ENCODE peak calls at places on chromosome 20, in seven cellular contexts. M is GM13976, V is WTC11, N is D721Med, L is BJ, O is OCI-LY7, R is breast epithelium. D is an unnamed sample.

GRCh38 chr20:22993823-22994222 is 41.3 kb upstream of the SSTR4 start:
- DNase-seq in L (no peak), N (no peak), R (no peak), O (no peak), M (no peak), V (no peak), D (no peak)

GRCh38 chr20:47296950-47297349 is 59.5 kb downstream of the ZMYND8 start:
- DNase-seq in N (no peak), O (no peak), R (no peak), V (no peak), L (no peak), M (no peak), D (no peak)

GRCh38 chr20:1293641-1294379 is 27.7 kb downstream of the SNPH start:
- DNase-seq in R (no peak), N (no peak), O (no peak), L (no peak), V (no peak), M (no peak), D (no peak)

GRCh38 chr20:54856202-54856601 is 380.8 kb downstream of the DOK5 start:
- DNase-seq in N (no peak), L (no peak), R (no peak), O (no peak), V (no peak), M (no peak), D (no peak)

GRCh38 chr20:50015993-50016770 is 33.4 kb downstream of the SNAI1 start:
- DNase-seq in R (no peak), O (no peak), N (no peak), M (no peak), V (no peak), L (no peak), D (no peak)

GRCh38 chr20:63739129-63740069 is at the start of gene SLC2A4RG:
- DNase-seq in N (peak), L (no peak), O (peak), V (peak), M (peak), R (peak), D (peak)

GRCh38 chr20:5714261-5715041 is 35.8 kb upstream of the SHLD1 start:
- DNase-seq in N (no peak), M (no peak), L (no peak), V (no peak), O (peak), R (no peak), D (peak)

GRCh38 chr20:49986049-49986448 is 3.3 kb downstream of the SNAI1 start:
- DNase-seq in L (no peak), M (no peak), R (no peak), O (no peak), V (no peak), N (no peak), D (no peak)

GRCh38 chr20:38610521-38610920 is 8.9 kb downstream of the ARHGAP40 start:
- DNase-seq in V (no peak), M (no peak), O (no peak), R (no peak), L (no peak), N (no peak), D (no peak)

GRCh38 chr20:50191566-50192363 is 1.1 kb downstream of the CEBPB start:
- DNase-seq in M (peak), R (peak), O (peak), V (peak), L (no peak), N (no peak), D (peak)

GRCh38 chr20:54041336-54041735 is 29.1 kb downstream of the BCAS1 start:
- DNase-seq in N (no peak), M (no peak), V (no peak), R (no peak), O (no peak), L (no peak), D (no peak)

GRCh38 chr20:1635291-1635979 is 15.6 kb upstream of the SIRPB1 start:
- DNase-seq in R (no peak), M (no peak), L (no peak), N (no peak), V (no peak), O (no peak), D (no peak)

DNA sequence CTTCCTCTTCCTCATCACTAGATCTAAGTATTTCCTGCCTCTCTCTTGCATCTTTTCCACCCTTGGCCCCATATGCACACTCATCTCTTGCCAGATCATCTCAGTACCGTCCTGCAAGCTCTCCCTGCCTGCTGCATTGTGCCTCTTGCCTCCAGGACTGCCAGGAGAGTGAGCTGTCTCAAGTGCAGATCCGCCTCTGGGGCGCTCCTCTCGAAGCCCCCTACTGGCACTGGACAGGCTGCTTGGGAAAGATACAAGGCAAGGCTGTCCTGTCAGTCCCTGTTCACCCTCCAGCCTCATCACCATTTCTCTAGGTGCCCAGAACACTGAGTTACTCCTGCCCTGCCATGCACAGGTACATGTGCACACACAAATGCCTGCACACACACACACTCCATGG is 10.2 kb downstream of the SYNDIG1 start:
- DNase-seq in O (no peak), V (no peak), R (no peak), M (no peak), L (no peak), N (no peak), D (no peak)
- TF ChIP-seq CTCF in O (no peak), V (no peak), R (no peak), M (no peak), L (no peak), N (no peak), D (no peak)

DNA sequence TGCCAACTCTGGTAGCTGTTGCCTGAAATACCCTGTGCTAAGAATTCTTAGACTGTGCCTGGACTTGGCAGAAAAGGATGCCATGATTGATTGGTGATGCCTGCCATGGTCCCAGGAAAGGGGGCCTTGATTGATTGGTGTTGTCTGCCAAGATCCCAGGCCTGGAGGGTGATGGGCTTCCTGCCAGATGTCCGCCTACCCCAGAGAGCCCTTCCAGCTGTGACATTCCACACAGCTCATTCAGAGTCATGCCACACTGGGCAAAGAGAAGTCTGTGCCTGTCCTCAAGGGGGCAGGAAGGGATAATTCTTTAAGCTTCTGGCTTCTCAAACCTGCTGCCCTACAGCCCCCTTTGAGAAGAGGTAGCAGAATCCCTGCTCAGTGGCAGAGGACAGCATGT is 24.6 kb downstream of the RIMS4 start:
- DNase-seq in L (no peak), M (no peak), O (no peak), R (no peak), V (peak), N (no peak), D (no peak)
- TF ChIP-seq CTCF in L (no peak), M (no peak), O (no peak), R (no peak), V (no peak), N (peak), D (no peak)

GRCh38 chr20:3858689-3859088 is 12.1 kb downstream of the MAVS start:
- DNase-seq in N (no peak), V (no peak), L (no peak), R (no peak), O (no peak), M (no peak), D (no peak)

GRCh38 chr20:3861191-3861590 is 14.6 kb downstream of the MAVS start:
- DNase-seq in L (no peak), O (no peak), V (no peak), M (no peak), R (no peak), N (no peak), D (no peak)

GRCh38 chr20:3862333-3862732 is 15.7 kb downstream of the MAVS start:
- DNase-seq in R (no peak), V (no peak), O (no peak), N (no peak), M (no peak), L (no peak), D (no peak)

GRCh38 chr20:3854462-3854870 is 7.8 kb downstream of the MAVS start:
- DNase-seq in V (peak), R (no peak), M (no peak), L (no peak), N (no peak), O (no peak), D (no peak)

DNA sequence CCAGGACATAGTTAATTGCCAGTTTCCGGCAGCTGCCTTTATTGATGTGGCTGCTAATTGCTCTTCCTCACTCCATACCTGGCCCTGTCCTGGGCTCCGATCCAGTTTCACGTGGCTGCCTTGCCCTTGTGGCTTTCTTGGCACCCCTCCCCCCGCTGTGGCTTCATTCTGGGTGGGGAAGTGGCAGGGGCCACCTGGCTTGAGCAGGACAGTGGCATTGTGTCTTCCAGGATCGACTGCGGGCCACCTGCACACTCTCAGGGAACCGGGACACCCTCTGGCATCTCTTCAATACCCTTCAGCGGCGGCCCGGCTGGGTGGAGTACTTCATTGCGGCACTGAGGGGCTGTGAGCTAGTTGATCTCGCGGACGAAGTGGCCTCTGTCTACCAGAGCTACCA is 10.8 kb downstream of the MAVS start:
- DNase-seq in V (no peak), M (no peak), L (no peak), R (no peak), O (no peak), N (no peak), D (no peak)
- TF ChIP-seq CTCF in V (no peak), M (no peak), L (no peak), R (no peak), O (no peak), N (no peak), D (no peak)

DNA sequence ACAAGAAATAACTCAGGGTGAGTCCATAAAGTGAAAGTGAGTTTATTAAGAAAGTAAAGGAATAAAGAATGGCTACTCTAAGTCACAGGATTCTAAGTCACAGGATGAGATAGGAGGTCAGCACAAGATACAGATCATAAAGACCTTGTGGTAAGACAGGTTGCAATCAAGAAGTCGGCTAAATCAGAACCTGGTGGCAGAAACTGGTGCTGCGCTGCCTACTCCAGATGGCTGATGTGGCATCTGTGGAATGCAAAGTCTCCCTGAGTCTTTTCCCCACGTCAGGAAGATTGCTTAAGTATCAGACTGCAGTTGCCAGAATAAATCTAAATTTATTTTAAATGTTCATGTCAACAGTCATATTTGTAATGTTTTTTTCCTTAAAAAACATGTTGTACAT is 10.7 kb upstream of the KCNK15 start:
- DNase-seq in V (peak), L (no peak), R (no peak), M (no peak), O (no peak), N (no peak), D (no peak)
- TF ChIP-seq CTCF in V (no peak), L (peak), R (no peak), M (no peak), O (no peak), N (no peak), D (no peak)

GRCh38 chr20:11919046-11919445 is 1.4 kb downstream of the BTBD3 start:
- DNase-seq in R (no peak), N (no peak), V (no peak), O (no peak), L (no peak), M (no peak), D (no peak)

GRCh38 chr20:11918280-11918952 is 723 bp downstream of the BTBD3 start:
- DNase-seq in R (no peak), V (no peak), M (no peak), N (no peak), L (no peak), O (no peak), D (no peak)

GRCh38 chr20:11919571-11919970 is 1.9 kb downstream of the BTBD3 start:
- DNase-seq in N (no peak), V (no peak), L (no peak), O (no peak), M (no peak), R (no peak), D (no peak)

GRCh38 chr20:11920083-11920482 is 2.4 kb downstream of the BTBD3 start:
- DNase-seq in M (no peak), O (no peak), N (no peak), R (no peak), L (no peak), V (no peak), D (no peak)

DNA sequence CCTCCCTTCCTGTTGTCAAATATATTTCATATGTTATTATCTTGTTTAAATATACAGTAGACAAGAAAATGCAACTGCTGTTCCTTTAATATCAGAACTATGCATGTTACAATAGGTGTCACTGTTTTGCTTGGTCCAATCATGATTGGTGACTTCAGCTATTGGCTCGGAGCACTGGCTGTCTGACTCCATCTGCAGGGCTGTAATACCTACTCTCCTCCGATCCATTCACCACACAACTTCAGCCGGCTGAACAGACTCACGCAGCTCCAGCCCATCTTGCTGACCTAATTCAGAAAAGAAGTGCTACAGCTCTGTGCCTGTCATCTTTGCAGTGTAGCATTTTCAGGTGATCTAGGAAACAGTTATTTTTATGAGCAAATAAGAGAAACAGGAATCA is at the start of gene BTBD3:
- DNase-seq in R (no peak), L (no peak), O (no peak), V (no peak), N (no peak), M (peak), D (peak)
- TF ChIP-seq CTCF in R (no peak), L (peak), O (no peak), V (no peak), N (no peak), M (no peak), D (no peak)

GRCh38 chr20:33401042-33401921 is at the start of gene CDK5RAP1:
- DNase-seq in N (peak), M (peak), R (peak), V (peak), O (peak), L (peak), D (peak)
- TF ChIP-seq CTCF in N (no peak), M (no peak), R (no peak), V (no peak), O (peak), L (no peak), D (no peak)

GRCh38 chr20:25000268-25000801 is 7.8 kb upstream of the APMAP start:
- DNase-seq in O (no peak), N (no peak), L (peak), M (no peak), V (no peak), R (peak), D (no peak)
- TF ChIP-seq CTCF in O (no peak), N (no peak), L (peak), M (no peak), V (no peak), R (peak), D (no peak)

DNA sequence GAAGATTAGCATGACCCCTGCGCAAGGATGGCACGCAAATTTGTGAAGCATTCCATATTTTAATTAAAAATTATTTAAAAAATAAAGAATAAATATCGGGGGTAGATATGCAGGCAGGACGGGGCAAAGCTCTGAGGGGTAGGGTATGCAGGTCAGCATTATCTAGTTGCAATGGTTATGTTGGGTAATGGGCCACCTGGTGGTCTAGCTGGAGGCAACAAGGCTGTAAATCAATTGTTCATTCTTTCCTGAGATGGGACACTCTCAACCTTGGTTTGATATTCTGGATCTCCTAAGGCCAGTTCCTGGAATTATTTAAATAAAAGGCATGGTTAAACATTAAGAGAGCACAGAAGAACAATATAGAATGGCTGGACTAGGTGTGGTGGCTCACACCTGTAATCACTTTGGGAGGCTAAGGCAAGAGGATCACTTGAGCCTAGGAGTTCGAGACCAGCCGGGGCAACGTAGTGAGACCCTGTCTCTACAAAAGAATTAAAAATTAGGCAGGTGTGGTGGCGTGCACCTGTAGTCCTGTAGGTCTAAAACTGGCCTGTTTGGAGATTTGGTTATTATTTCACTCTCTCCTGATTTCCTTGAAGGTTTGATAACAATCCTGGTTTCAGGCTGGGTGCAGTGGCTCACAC is 15.5 kb downstream of the SRSF6 start:
- DNase-seq in O (no peak), M (no peak), N (no peak), R (no peak), L (no peak), V (no peak), D (no peak)
- TF ChIP-seq CTCF in O (peak), M (no peak), N (peak), R (no peak), L (no peak), V (no peak), D (no peak)

GRCh38 chr20:11394145-11394833 is 523.4 kb upstream of the BTBD3 start:
- DNase-seq in L (peak), V (no peak), N (no peak), R (no peak), M (no peak), O (no peak), D (no peak)
- TF ChIP-seq CTCF in L (no peak), V (no peak), N (no peak), R (no peak), M (no peak), O (no peak), D (no peak)

DNA sequence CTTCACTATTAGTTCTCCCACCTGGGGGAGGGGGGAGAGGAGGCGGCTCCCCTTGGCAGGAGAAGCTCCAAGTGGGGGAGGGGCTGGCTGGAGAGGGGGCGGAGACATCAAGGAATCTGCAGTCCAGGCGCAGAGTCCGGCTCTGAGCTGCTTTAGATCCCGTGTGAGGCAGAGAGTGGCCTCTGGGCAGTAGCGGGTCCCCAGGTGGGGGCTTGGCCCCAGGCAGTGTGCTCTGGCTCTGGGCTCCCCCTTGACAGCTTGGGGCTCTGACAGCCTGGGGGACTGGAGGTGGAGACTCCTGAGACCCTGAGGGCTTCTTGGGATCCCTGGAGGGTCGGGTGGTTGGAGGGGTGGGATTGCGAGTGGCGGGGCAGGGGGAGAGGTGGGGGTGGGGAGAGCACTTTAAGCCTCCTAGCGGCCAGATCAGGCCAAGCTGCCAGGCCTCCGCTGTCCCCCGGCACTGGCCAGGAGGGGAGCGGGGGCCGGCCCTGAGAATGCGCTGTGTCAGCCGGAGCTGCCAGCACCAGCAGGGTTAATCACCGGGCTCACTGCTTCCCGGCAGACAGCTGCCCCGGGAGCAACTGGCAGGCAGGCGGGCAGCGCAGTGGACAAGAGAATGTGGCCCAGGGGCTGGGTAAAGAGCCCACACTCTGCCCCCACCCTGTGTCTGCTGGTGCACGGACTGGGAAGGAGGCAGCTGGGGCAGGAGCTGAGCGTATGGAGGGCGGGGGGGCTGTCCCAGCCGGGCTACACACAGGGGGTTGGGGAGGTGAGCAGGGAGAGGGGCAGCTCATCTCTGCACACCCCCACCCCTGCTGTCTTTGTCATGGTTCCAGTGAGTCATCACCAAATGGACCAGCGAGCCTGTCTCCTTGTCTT is 1.8 kb upstream of the LAMA5 start:
- DNase-seq in L (no peak), N (no peak), V (peak), M (peak), O (no peak), R (no peak), D (no peak)
- TF ChIP-seq CTCF in L (peak), N (no peak), V (peak), M (peak), O (peak), R (no peak), D (peak)